ENCODE peak calls at places on chromosome 3, in six cellular contexts. U, K, J, W, I and T are unnamed samples.

GRCh38 chr3:67534594-67534993 is 119.8 kb downstream of the SUCLG2 start:
- DNase-seq in U (no peak), K (no peak), J (no peak), W (no peak), I (no peak), T (no peak)

GRCh38 chr3:141485578-141486415 is 1.0 kb upstream of the RASA2 start:
- DNase-seq in U (no peak), K (peak; percentile 76), J (peak; percentile 85), W (no peak), I (no peak), T (peak; percentile 92)

GRCh38 chr3:66648975-66649374 is 148.2 kb upstream of the LRIG1 start:
- DNase-seq in U (no peak), K (no peak), J (no peak), W (no peak), I (no peak), T (no peak)

GRCh38 chr3:28328188-28329151 is 20.1 kb upstream of the ZCWPW2 start:
- DNase-seq in U (no peak), K (peak; percentile 36), J (no peak), W (no peak), I (no peak), T (peak; percentile 18)

GRCh38 chr3:30581067-30581585 is 25.3 kb upstream of the TGFBR2 start:
- DNase-seq in U (no peak), K (no peak), J (no peak), W (no peak), I (no peak), T (no peak)

GRCh38 chr3:128060473-128061381 is 8.5 kb downstream of the SEC61A1 start:
- DNase-seq in U (no peak), K (peak; percentile 54), J (peak; percentile 97), W (no peak), I (peak; percentile 95), T (no peak)

GRCh38 chr3:45937206-45938042 is 5.8 kb upstream of the CXCR6 start:
- DNase-seq in U (no peak), K (no peak), J (no peak), W (no peak), I (no peak), T (no peak)

GRCh38 chr3:177832862-177833261 is 635.6 kb upstream of the TBL1XR1 start:
- DNase-seq in U (no peak), K (no peak), J (no peak), W (no peak), I (no peak), T (no peak)

GRCh38 chr3:127457094-127457475 is 133.4 kb downstream of the TPRA1 start:
- DNase-seq in U (no peak), K (no peak), J (peak; percentile 15), W (no peak), I (no peak), T (no peak)

GRCh38 chr3:136835817-136836510 is 17.0 kb downstream of the SLC35G2 start:
- DNase-seq in U (no peak), K (no peak), J (no peak), W (no peak), I (no peak), T (no peak)